ENCODE peak calls at places on chromosomes 7 and 10, in four cellular contexts. One of them, this sample, is unnamed.
A peak's percentile ranks its signal among the peaks of the same experiment; 100 is the strongest.

GRCh38 chr10:73577788-73578187 is 13.4 kb downstream of the USP54 start:
- DNase-seq in IMR-90: peak; percentile 59
- DNase-seq in K562: no peak
- DNase-seq in GM12878: no peak
- DNase-seq in this sample: no peak

GRCh38 chr10:60485025-60485424 is 95.3 kb upstream of the ANK3 start:
- DNase-seq in K562: no peak
- DNase-seq in GM12878: no peak
- DNase-seq in IMR-90: no peak
- DNase-seq in this sample: no peak

GRCh38 chr7:102216573-102217314 is 69.9 kb upstream of the SH2B2 start:
- DNase-seq in K562: no peak
- DNase-seq in IMR-90: no peak
- DNase-seq in GM12878: no peak
- DNase-seq in this sample: no peak

GRCh38 chr7:55158541-55158940 is 139.7 kb downstream of the EGFR start:
- DNase-seq in K562: no peak
- DNase-seq in GM12878: no peak
- DNase-seq in IMR-90: peak; percentile 69
- DNase-seq in this sample: no peak

GRCh38 chr10:11865561-11865960 is 42.4 kb downstream of the PROSER2 start:
- DNase-seq in IMR-90: no peak
- DNase-seq in K562: no peak
- DNase-seq in GM12878: no peak
- DNase-seq in this sample: no peak

GRCh38 chr10:132705173-132705572 is 80.8 kb downstream of the NKX6-2 start:
- DNase-seq in K562: no peak
- DNase-seq in GM12878: no peak
- DNase-seq in IMR-90: no peak
- DNase-seq in this sample: no peak

GRCh38 chr10:35884657-35885071 is 242.6 kb upstream of the FZD8 start:
- DNase-seq in K562: no peak
- DNase-seq in GM12878: no peak
- DNase-seq in IMR-90: no peak
- DNase-seq in this sample: no peak

GRCh38 chr10:75430000-75430763 is 1.2 kb upstream of the LRMDA start:
- DNase-seq in K562: peak; percentile 71
- DNase-seq in GM12878: no peak
- DNase-seq in IMR-90: no peak
- DNase-seq in this sample: no peak

GRCh38 chr10:100148353-100149211 is 37.2 kb downstream of the ERLIN1 start:
- DNase-seq in IMR-90: peak; percentile 58
- DNase-seq in GM12878: peak; percentile 61
- DNase-seq in K562: no peak
- DNase-seq in this sample: no peak

GRCh38 chr7:16712916-16713315 is 40.6 kb upstream of the TSPAN13 start:
- DNase-seq in GM12878: no peak
- DNase-seq in IMR-90: peak; percentile 67
- DNase-seq in K562: no peak
- DNase-seq in this sample: no peak

GRCh38 chr7:96388166-96388565 is 66.3 kb upstream of the SLC25A13 start:
- DNase-seq in K562: no peak
- DNase-seq in GM12878: no peak
- DNase-seq in IMR-90: peak; percentile 77
- DNase-seq in this sample: no peak

GRCh38 chr10:47374611-47375536 is 9.2 kb downstream of the ZNF488 start:
- DNase-seq in GM12878: no peak
- DNase-seq in K562: no peak
- DNase-seq in IMR-90: peak; percentile 62
- DNase-seq in this sample: no peak

GRCh38 chr7:32881074-32881982 is 10.2 kb downstream of the KBTBD2 start:
- DNase-seq in IMR-90: peak; percentile 36
- DNase-seq in GM12878: no peak
- DNase-seq in K562: no peak
- DNase-seq in this sample: no peak

GRCh38 chr7:117273325-117274292 is 49.2 kb downstream of the WNT2 start:
- DNase-seq in GM12878: no peak
- DNase-seq in IMR-90: no peak
- DNase-seq in K562: no peak
- DNase-seq in this sample: no peak

GRCh38 chr7:105228555-105228954 is 160.2 kb downstream of the SRPK2 start:
- DNase-seq in IMR-90: no peak
- DNase-seq in K562: no peak
- DNase-seq in GM12878: no peak
- DNase-seq in this sample: peak; percentile 72

GRCh38 chr10:129344506-129344905 is 122.5 kb upstream of the MGMT start:
- DNase-seq in GM12878: no peak
- DNase-seq in IMR-90: no peak
- DNase-seq in K562: no peak
- DNase-seq in this sample: no peak

GRCh38 chr10:91536101-91536500 is 96.8 kb downstream of the PPP1R3C start:
- DNase-seq in GM12878: no peak
- DNase-seq in IMR-90: peak; percentile 72
- DNase-seq in K562: no peak
- DNase-seq in this sample: no peak

GRCh38 chr10:127309609-127310008 is 113.2 kb upstream of the INSYN2A start:
- DNase-seq in K562: no peak
- DNase-seq in IMR-90: peak; percentile 43
- DNase-seq in GM12878: no peak
- DNase-seq in this sample: no peak

DNA sequence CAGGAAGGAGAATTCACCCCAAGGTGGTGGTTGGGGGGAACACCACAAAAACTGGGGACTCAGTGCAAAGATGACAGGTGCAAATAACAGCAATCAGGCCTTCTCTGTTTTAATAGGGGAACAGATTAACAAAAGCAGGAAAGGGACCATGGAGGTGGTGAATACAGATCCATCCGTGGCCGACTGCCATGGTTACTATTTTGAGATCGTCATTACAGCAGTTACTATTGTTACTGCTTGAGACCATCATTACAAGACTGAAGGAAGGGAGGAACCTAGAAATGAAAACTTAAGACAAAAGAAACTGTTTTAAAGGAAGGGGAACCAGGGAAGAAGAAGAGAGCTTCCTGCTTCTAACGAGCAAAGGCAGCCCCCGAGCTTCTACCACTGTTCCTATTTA is 216.5 kb downstream of the CHCHD3 start:
- DNase-seq in GM12878: no peak
- DNase-seq in IMR-90: no peak
- DNase-seq in K562: no peak
- DNase-seq in this sample: no peak
- TF ChIP-seq CHD1 in GM12878: no peak
- TF ChIP-seq CHD1 in IMR-90: no peak
- TF ChIP-seq CHD1 in K562: no peak
- TF ChIP-seq CHD1 in this sample: no peak

DNA sequence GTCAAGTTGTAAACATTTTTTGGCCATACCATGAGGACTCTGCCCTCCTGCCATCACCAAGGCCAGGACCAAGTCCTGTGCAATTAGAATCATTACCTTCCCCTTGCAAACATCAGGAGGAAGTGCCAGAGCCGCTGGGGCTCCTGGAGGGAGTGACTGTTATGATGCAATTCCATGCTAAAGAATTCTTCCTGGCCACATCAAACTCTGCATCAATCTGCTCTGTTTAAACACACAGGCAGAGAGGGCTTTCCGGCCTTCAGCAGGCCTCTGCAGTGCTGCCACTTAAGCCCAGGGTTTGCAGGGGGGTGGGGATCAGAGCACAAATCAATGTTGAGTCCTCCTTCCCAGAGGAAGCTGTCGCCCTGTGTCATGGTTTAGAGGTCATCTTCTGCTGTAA is 58.1 kb downstream of the CTBP2 start:
- DNase-seq in IMR-90: peak; percentile 81
- DNase-seq in K562: no peak
- DNase-seq in GM12878: no peak
- DNase-seq in this sample: no peak
- TF ChIP-seq CHD1 in IMR-90: no peak
- TF ChIP-seq CHD1 in K562: no peak
- TF ChIP-seq CHD1 in GM12878: no peak
- TF ChIP-seq CHD1 in this sample: no peak

GRCh38 chr7:129144095-129144833 is at the start of gene TSPAN33:
- DNase-seq in GM12878: no peak
- DNase-seq in K562: peak; percentile 88
- DNase-seq in IMR-90: peak; percentile 55
- DNase-seq in this sample: no peak
- TF ChIP-seq CHD1 in GM12878: no peak
- TF ChIP-seq CHD1 in K562: no peak
- TF ChIP-seq CHD1 in IMR-90: no peak
- TF ChIP-seq CHD1 in this sample: no peak

DNA sequence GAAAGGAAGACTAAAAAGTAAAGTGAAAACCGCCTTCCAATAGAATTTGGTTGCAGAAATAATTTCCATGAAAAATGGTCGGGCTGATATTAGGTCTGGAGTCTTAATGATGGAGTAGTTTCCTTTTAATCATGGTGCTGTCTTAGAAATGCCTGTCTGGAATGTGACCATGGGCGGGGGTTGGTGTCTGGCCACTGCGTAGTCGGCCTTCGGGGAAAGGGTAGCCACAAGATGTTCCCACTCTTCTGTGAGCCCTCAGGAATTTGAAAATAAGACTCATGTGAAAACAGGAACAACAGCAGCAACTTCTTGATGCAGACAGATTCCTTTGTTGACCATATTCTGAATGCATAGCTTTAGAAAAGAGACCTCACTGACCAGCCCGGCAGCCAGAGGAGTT is 176.8 kb downstream of the KIAA1217 start:
- DNase-seq in GM12878: no peak
- DNase-seq in IMR-90: peak; percentile 30
- DNase-seq in K562: no peak
- DNase-seq in this sample: no peak
- TF ChIP-seq CHD1 in GM12878: no peak
- TF ChIP-seq CHD1 in IMR-90: no peak
- TF ChIP-seq CHD1 in K562: no peak
- TF ChIP-seq CHD1 in this sample: no peak

DNA sequence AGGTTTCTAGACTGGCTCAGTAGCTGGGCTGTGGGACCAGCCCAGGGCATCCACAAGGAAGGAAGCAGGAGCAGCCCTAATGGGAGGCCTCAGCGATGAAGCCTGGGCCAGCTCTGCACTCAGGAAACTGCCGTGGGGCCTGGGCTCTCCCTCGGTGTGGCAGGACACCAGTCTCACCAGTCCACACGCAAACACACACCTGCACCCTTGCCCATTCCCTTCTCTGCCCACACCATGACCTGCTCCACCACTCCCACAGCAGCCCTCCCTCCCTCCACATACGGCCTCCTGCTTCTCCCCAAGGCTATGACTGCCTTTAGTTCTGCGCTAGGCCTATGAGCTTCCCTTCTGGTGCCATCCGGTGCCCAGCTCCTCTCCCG is 7.1 kb downstream of the FGF8 start:
- DNase-seq in GM12878: no peak
- DNase-seq in K562: no peak
- DNase-seq in IMR-90: no peak
- DNase-seq in this sample: no peak
- TF ChIP-seq CHD1 in GM12878: no peak
- TF ChIP-seq CHD1 in K562: no peak
- TF ChIP-seq CHD1 in IMR-90: no peak
- TF ChIP-seq CHD1 in this sample: no peak

GRCh38 chr7:30865821-30866220 is 45.8 kb upstream of the AQP1 start:
- DNase-seq in GM12878: no peak
- DNase-seq in IMR-90: no peak
- DNase-seq in K562: no peak
- DNase-seq in this sample: no peak
- TF ChIP-seq CHD1 in GM12878: no peak
- TF ChIP-seq CHD1 in IMR-90: no peak
- TF ChIP-seq CHD1 in K562: no peak
- TF ChIP-seq CHD1 in this sample: no peak

GRCh38 chr7:144398911-144399310 is 4.6 kb downstream of the NOBOX start:
- DNase-seq in K562: no peak
- DNase-seq in GM12878: no peak
- DNase-seq in IMR-90: no peak
- DNase-seq in this sample: no peak
- TF ChIP-seq CHD1 in K562: no peak
- TF ChIP-seq CHD1 in GM12878: no peak
- TF ChIP-seq CHD1 in IMR-90: no peak
- TF ChIP-seq CHD1 in this sample: no peak

GRCh38 chr10:77580500-77580899 is 57.1 kb downstream of the KCNMA1 start:
- DNase-seq in IMR-90: no peak
- DNase-seq in GM12878: no peak
- DNase-seq in K562: no peak
- DNase-seq in this sample: no peak

GRCh38 chr10:77576007-77576367 is 61.6 kb downstream of the KCNMA1 start:
- DNase-seq in GM12878: no peak
- DNase-seq in IMR-90: no peak
- DNase-seq in K562: no peak
- DNase-seq in this sample: no peak

GRCh38 chr10:77576633-77577032 is 61.0 kb downstream of the KCNMA1 start:
- DNase-seq in K562: no peak
- DNase-seq in IMR-90: no peak
- DNase-seq in GM12878: no peak
- DNase-seq in this sample: no peak

GRCh38 chr10:77577666-77578229 is 59.9 kb downstream of the KCNMA1 start:
- DNase-seq in K562: no peak
- DNase-seq in GM12878: no peak
- DNase-seq in IMR-90: no peak
- DNase-seq in this sample: no peak

DNA sequence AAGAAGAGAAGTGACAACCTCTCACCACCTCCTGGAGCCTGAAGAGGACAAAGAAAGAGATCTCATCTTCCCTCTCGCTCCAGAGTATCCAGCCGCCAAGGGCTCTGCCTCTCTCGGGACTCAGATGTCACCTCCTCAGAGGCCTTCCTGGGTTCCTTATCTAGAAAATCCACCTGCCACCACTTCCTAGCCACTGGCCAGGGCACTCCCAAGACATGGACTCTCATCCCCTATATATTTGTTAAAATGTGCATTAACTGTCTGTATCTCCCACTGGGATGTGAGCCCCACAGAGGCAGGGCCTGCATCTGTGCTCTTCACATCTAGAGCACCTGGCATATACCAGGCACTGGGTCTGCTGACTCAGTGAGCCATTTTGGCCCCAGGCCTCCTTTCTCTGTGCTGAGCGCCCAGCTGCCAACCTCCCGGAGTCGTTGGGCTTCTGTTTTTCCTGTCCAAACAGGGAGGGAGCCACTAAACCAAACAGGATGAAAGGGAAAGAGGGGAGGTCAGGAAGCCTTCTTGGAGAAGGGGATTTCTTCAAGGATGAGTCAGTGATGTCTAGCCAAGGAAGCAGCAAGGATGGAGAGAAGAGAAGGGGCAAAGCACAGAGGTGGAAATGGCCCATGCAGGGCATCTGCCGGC is 58.9 kb downstream of the KCNMA1 start:
- DNase-seq in K562: no peak
- DNase-seq in IMR-90: peak; percentile 90
- DNase-seq in GM12878: no peak
- DNase-seq in this sample: no peak
- TF ChIP-seq CHD1 in K562: no peak
- TF ChIP-seq CHD1 in IMR-90: no peak
- TF ChIP-seq CHD1 in GM12878: no peak
- TF ChIP-seq CHD1 in this sample: no peak

This sample was measured in H1.